ENCODE peak calls at places on chromosomes 4 and X, in eight cellular contexts. L, I, O, K, X, S, N and D are unnamed samples.

GRCh38 chr4:99402765-99403164 is 32.4 kb downstream of the ADH7 start:
- DNase-seq in L (no peak), I (no peak), O (no peak), K (no peak), X (no peak), S (no peak), N (no peak), D (no peak)

GRCh38 chr4:165461176-165461835 is 82.5 kb downstream of the CPE start:
- DNase-seq in L (peak; percentile 75), I (no peak), O (peak; percentile 32), K (peak; percentile 53), X (no peak), S (no peak), N (no peak), D (peak; percentile 61)

GRCh38 chr4:42768125-42768748 is 111.3 kb upstream of the ATP8A1 start:
- DNase-seq in L (no peak), I (no peak), O (no peak), K (no peak), X (no peak), S (peak; percentile 10), N (no peak), D (no peak)

GRCh38 chrX:76427560-76428242 is at the start of gene MAGEE1:
- DNase-seq in L (peak; percentile 37), I (peak; percentile 5), O (peak; percentile 84), K (peak; percentile 37), X (no peak), S (peak; percentile 79), N (peak; percentile 10), D (no peak)

GRCh38 chrX:54923376-54923775 is 2.8 kb downstream of the TRO start:
- DNase-seq in L (no peak), I (no peak), O (no peak), K (no peak), X (no peak), S (no peak), N (no peak), D (no peak)

GRCh38 chrX:57528670-57529255 is 63.0 kb upstream of the ZXDB start:
- DNase-seq in L (peak; percentile 1), I (no peak), O (no peak), K (no peak), X (no peak), S (peak; percentile 21), N (no peak), D (no peak)

GRCh38 chr4:5825642-5826041 is 67.2 kb downstream of the CRMP1 start:
- DNase-seq in L (no peak), I (no peak), O (no peak), K (no peak), X (no peak), S (no peak), N (no peak), D (no peak)

GRCh38 chr4:109072595-109072994 is 229.9 kb downstream of the COL25A1 start:
- DNase-seq in L (peak; percentile 77), I (no peak), O (no peak), K (peak; percentile 66), X (no peak), S (no peak), N (peak; percentile 92), D (peak; percentile 48)

GRCh38 chrX:130895299-130895698 is 7.7 kb downstream of the ENOX2 start:
- DNase-seq in L (peak; percentile 11), I (no peak), O (no peak), K (no peak), X (no peak), S (no peak), N (no peak), D (no peak)

GRCh38 chrX:98637451-98637850 is 1753.7 kb downstream of the RPA4 start:
- DNase-seq in L (no peak), I (no peak), O (no peak), K (no peak), X (no peak), S (no peak), N (no peak), D (no peak)

GRCh38 chrX:118974088-118974907 is at the start of gene LONRF3:
- DNase-seq in L (peak; percentile 3), I (peak; percentile 33), O (peak; percentile 74), K (peak; percentile 20), X (no peak), S (peak; percentile 83), N (peak; percentile 53), D (no peak)

GRCh38 chr4:123398803-123399637 is 2.4 kb downstream of the SPRY1 start:
- DNase-seq in L (peak; percentile 73), I (no peak), O (peak; percentile 54), K (peak; percentile 71), X (no peak), S (peak; percentile 77), N (no peak), D (no peak)

GRCh38 chrX:153829799-153830631 is at the start of gene PDZD4:
- DNase-seq in L (no peak), I (no peak), O (no peak), K (no peak), X (no peak), S (no peak), N (no peak), D (no peak)

GRCh38 chrX:21740329-21741274 is 17.3 kb downstream of the SMPX start:
- DNase-seq in L (no peak), I (no peak), O (peak; percentile 15), K (peak; percentile 26), X (no peak), S (peak; percentile 11), N (no peak), D (no peak)

GRCh38 chr4:177404980-177405379 is 37.3 kb downstream of the AGA start:
- DNase-seq in L (no peak), I (no peak), O (no peak), K (no peak), X (no peak), S (no peak), N (no peak), D (no peak)

GRCh38 chr4:43244688-43245382 is 352.3 kb downstream of the GRXCR1 start:
- DNase-seq in L (no peak), I (no peak), O (no peak), K (no peak), X (no peak), S (no peak), N (no peak), D (no peak)

GRCh38 chr4:16124232-16124631 is 40.4 kb upstream of the PROM1 start:
- DNase-seq in L (no peak), I (no peak), O (no peak), K (no peak), X (no peak), S (no peak), N (no peak), D (no peak)

GRCh38 chr4:145177511-145177905 is 2.9 kb downstream of the OTUD4 start:
- DNase-seq in L (peak; percentile 52), I (no peak), O (no peak), K (no peak), X (no peak), S (no peak), N (no peak), D (no peak)

GRCh38 chr4:64883087-64883926 is 474.1 kb upstream of the TECRL start:
- DNase-seq in L (no peak), I (no peak), O (no peak), K (no peak), X (no peak), S (no peak), N (no peak), D (no peak)
- H3K4me3 ChIP-seq in L (no peak overlapping the region), I (no peak overlapping the region), O (no peak overlapping the region), K (no peak overlapping the region), X (no peak overlapping the region), S (no peak overlapping the region), N (no peak overlapping the region), D (no peak overlapping the region)

GRCh38 chr4:67712650-67713530 is 11.9 kb upstream of the UBA6 start:
- DNase-seq in L (no peak), I (no peak), O (no peak), K (no peak), X (no peak), S (no peak), N (no peak), D (no peak)
- H3K4me3 ChIP-seq in L (no peak overlapping the region), I (no peak overlapping the region), O (no peak overlapping the region), K (no peak overlapping the region), X (no peak overlapping the region), S (no peak overlapping the region), N (no peak overlapping the region), D (no peak overlapping the region)

GRCh38 chr4:133152330-133152791 is 3.3 kb downstream of the PCDH10 start:
- DNase-seq in L (no peak), I (no peak), O (peak; percentile 18), K (no peak), X (no peak), S (no peak), N (no peak), D (no peak)

GRCh38 chr4:133151301-133151680 is 2.2 kb downstream of the PCDH10 start:
- DNase-seq in L (no peak), I (no peak), O (peak; percentile 14), K (no peak), X (no peak), S (no peak), N (no peak), D (no peak)

GRCh38 chr4:133154725-133155124 is 5.6 kb downstream of the PCDH10 start:
- DNase-seq in L (peak; percentile 41), I (no peak), O (no peak), K (peak; percentile 49), X (no peak), S (no peak), N (no peak), D (no peak)

GRCh38 chr4:133151681-133152329 is 2.7 kb downstream of the PCDH10 start:
- DNase-seq in L (no peak), I (no peak), O (peak; percentile 35), K (peak; percentile 9), X (no peak), S (no peak), N (no peak), D (no peak)

DNA sequence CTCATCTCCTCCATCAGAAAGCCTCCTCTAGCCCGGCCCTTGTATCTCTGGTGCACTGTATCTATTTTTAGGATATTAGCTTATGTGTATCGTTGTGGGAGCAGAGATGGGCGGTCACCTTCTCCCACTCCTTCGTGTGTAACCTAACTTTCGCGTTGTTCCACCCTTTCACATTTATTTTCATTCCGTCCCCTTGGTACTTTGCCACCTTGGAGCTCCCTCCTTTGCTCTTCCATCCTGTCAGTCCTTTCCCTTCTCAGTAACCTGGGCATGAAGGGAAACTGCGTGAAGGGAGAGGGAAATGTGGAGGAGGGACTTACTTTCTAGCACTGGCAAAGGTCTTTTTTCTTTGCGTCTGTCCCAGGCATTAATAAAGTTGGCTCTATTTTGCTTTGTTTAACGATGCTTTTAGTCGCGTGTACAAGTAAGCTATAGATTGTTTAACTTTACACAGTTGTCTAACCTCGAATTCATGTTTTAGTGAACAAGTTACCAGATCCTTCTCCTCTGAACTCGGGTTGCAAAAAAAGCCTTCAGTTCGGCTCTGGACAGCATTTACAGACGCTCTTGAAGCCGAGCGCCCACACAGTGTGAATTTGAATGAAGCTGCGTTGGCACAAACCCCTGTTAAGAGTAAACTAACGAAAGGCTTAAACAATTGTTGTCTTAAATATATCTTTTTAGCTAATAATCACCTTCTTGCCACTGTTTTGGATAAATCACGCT is 3.9 kb downstream of the PCDH10 start:
- DNase-seq in L (no peak), I (no peak), O (no peak), K (peak; percentile 13), X (no peak), S (no peak), N (no peak), D (no peak)
- H3K4me3 ChIP-seq in L (no peak overlapping the region), I (peak overlapping the region; percentile 80), O (peak overlapping the region; percentile 40), K (peak overlapping the region; percentile 71), X (no peak overlapping the region), S (no peak overlapping the region), N (no peak overlapping the region), D (peak overlapping the region; percentile 69)

DNA sequence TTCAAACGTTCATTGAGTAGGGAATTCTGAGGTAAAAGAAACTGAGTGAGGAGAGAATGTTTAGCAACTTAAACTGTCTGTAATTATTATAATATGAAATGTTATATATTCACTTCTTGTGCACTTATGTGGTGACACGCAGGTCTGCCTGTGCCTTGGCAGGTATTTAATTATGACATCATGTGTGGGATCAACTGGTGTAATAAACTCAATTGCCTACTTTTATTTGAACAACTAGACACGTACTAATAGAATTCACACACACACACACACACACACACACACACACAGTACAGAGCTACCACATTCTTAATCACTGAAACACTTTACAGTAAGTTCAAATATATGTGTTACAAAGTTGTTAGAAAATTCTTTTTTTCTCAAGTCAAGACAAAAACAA is 20.7 kb upstream of the SLC25A31 start:
- DNase-seq in L (no peak), I (no peak), O (no peak), K (peak; percentile 67), X (no peak), S (no peak), N (no peak), D (no peak)
- H3K4me3 ChIP-seq in L (no peak overlapping the region), I (no peak overlapping the region), O (no peak overlapping the region), K (no peak overlapping the region), X (no peak overlapping the region), S (no peak overlapping the region), N (no peak overlapping the region), D (no peak overlapping the region)